ENCODE peak calls at places on chromosomes 12 and 14, in seven cellular contexts. One of them, this sample, is unnamed.
A peak's percentile ranks its signal among the peaks of the same experiment; 100 is the strongest.

GRCh38 chr12:19203539-19204506 is 74.3 kb downstream of the PLEKHA5 start:
- DNase-seq in omental fat pad: no peak
- DNase-seq in ovary: no peak
- DNase-seq in GM20000: no peak
- DNase-seq in cerebellar cortex: no peak
- DNase-seq in T-helper 22 cell: no peak
- DNase-seq in COR-L47: no peak
- DNase-seq in this sample: no peak

GRCh38 chr12:108371801-108372344 is 32.8 kb upstream of the CMKLR1 start:
- DNase-seq in omental fat pad: no peak
- DNase-seq in ovary: no peak
- DNase-seq in GM20000: no peak
- DNase-seq in cerebellar cortex: no peak
- DNase-seq in T-helper 22 cell: no peak
- DNase-seq in COR-L47: no peak
- DNase-seq in this sample: peak; percentile 45

GRCh38 chr12:126055521-126055920 is 990.3 kb downstream of the AACS start:
- DNase-seq in omental fat pad: no peak
- DNase-seq in ovary: no peak
- DNase-seq in GM20000: no peak
- DNase-seq in cerebellar cortex: no peak
- DNase-seq in T-helper 22 cell: no peak
- DNase-seq in COR-L47: no peak
- DNase-seq in this sample: no peak

GRCh38 chr14:38254565-38255407 is 1.1 kb downstream of the CLEC14A start:
- DNase-seq in omental fat pad: no peak
- DNase-seq in ovary: no peak
- DNase-seq in GM20000: no peak
- DNase-seq in cerebellar cortex: no peak
- DNase-seq in T-helper 22 cell: no peak
- DNase-seq in COR-L47: no peak
- DNase-seq in this sample: no peak

GRCh38 chr12:82937151-82937550 is 250.4 kb downstream of the TMTC2 start:
- DNase-seq in omental fat pad: no peak
- DNase-seq in ovary: no peak
- DNase-seq in GM20000: no peak
- DNase-seq in cerebellar cortex: no peak
- DNase-seq in T-helper 22 cell: no peak
- DNase-seq in COR-L47: no peak
- DNase-seq in this sample: no peak

GRCh38 chr12:61757831-61758505 is 502.2 kb upstream of the USP15 start:
- DNase-seq in omental fat pad: no peak
- DNase-seq in ovary: no peak
- DNase-seq in GM20000: no peak
- DNase-seq in cerebellar cortex: no peak
- DNase-seq in T-helper 22 cell: no peak
- DNase-seq in COR-L47: no peak
- DNase-seq in this sample: no peak

GRCh38 chr12:62983594-62983993 is 48.6 kb upstream of the PPM1H start:
- DNase-seq in omental fat pad: no peak
- DNase-seq in ovary: no peak
- DNase-seq in GM20000: no peak
- DNase-seq in cerebellar cortex: peak; percentile 58
- DNase-seq in T-helper 22 cell: no peak
- DNase-seq in COR-L47: peak; percentile 10
- DNase-seq in this sample: peak; percentile 55

GRCh38 chr14:104136472-104137296 is 1.7 kb upstream of the KIF26A start:
- DNase-seq in omental fat pad: no peak
- DNase-seq in ovary: peak; percentile 21
- DNase-seq in GM20000: no peak
- DNase-seq in cerebellar cortex: no peak
- DNase-seq in T-helper 22 cell: no peak
- DNase-seq in COR-L47: peak; percentile 24
- DNase-seq in this sample: no peak

GRCh38 chr14:74583689-74584434 is 28.2 kb downstream of the LTBP2 start:
- DNase-seq in omental fat pad: no peak
- DNase-seq in ovary: peak; percentile 28
- DNase-seq in GM20000: no peak
- DNase-seq in cerebellar cortex: no peak
- DNase-seq in T-helper 22 cell: no peak
- DNase-seq in COR-L47: no peak
- DNase-seq in this sample: no peak

GRCh38 chr12:130615906-130616305 is 100.2 kb downstream of the RIMBP2 start:
- DNase-seq in omental fat pad: no peak
- DNase-seq in ovary: no peak
- DNase-seq in GM20000: no peak
- DNase-seq in cerebellar cortex: no peak
- DNase-seq in T-helper 22 cell: no peak
- DNase-seq in COR-L47: no peak
- DNase-seq in this sample: no peak

GRCh38 chr12:124796303-124796957 is 67.2 kb downstream of the SCARB1 start:
- DNase-seq in omental fat pad: no peak
- DNase-seq in ovary: no peak
- DNase-seq in GM20000: no peak
- DNase-seq in cerebellar cortex: no peak
- DNase-seq in T-helper 22 cell: no peak
- DNase-seq in COR-L47: no peak
- DNase-seq in this sample: no peak

GRCh38 chr12:52871291-52871961 is 22.6 kb upstream of the KRT78 start:
- DNase-seq in omental fat pad: peak; percentile 50
- DNase-seq in ovary: no peak
- DNase-seq in GM20000: no peak
- DNase-seq in cerebellar cortex: no peak
- DNase-seq in T-helper 22 cell: no peak
- DNase-seq in COR-L47: no peak
- DNase-seq in this sample: no peak

GRCh38 chr14:100621806-100622205 is 34.6 kb upstream of the BEGAIN start:
- DNase-seq in omental fat pad: no peak
- DNase-seq in ovary: no peak
- DNase-seq in GM20000: no peak
- DNase-seq in cerebellar cortex: no peak
- DNase-seq in T-helper 22 cell: no peak
- DNase-seq in COR-L47: no peak
- DNase-seq in this sample: no peak

GRCh38 chr14:92917041-92917940 is 5.7 kb upstream of the CHGA start:
- DNase-seq in omental fat pad: no peak
- DNase-seq in ovary: no peak
- DNase-seq in GM20000: no peak
- DNase-seq in cerebellar cortex: no peak
- DNase-seq in T-helper 22 cell: no peak
- DNase-seq in COR-L47: peak; percentile 72
- DNase-seq in this sample: no peak

GRCh38 chr12:113467514-113468364 is 3.9 kb downstream of the LHX5 start:
- DNase-seq in omental fat pad: no peak
- DNase-seq in ovary: no peak
- DNase-seq in GM20000: peak; percentile 49
- DNase-seq in cerebellar cortex: no peak
- DNase-seq in T-helper 22 cell: no peak
- DNase-seq in COR-L47: no peak
- DNase-seq in this sample: no peak

GRCh38 chr12:6871052-6871957 is 1.8 kb downstream of the SPSB2 start:
- DNase-seq in omental fat pad: no peak
- DNase-seq in ovary: no peak
- DNase-seq in GM20000: peak; percentile 57
- DNase-seq in cerebellar cortex: peak; percentile 52
- DNase-seq in T-helper 22 cell: no peak
- DNase-seq in COR-L47: no peak
- DNase-seq in this sample: peak; percentile 26

GRCh38 chr12:117018276-117018675 is 80.9 kb downstream of the TESC start:
- DNase-seq in omental fat pad: no peak
- DNase-seq in ovary: no peak
- DNase-seq in GM20000: no peak
- DNase-seq in cerebellar cortex: peak; percentile 27
- DNase-seq in T-helper 22 cell: no peak
- DNase-seq in COR-L47: no peak
- DNase-seq in this sample: peak; percentile 37

GRCh38 chr14:54169254-54169924 is 212.8 kb upstream of the BMP4 start:
- DNase-seq in omental fat pad: no peak
- DNase-seq in ovary: no peak
- DNase-seq in GM20000: no peak
- DNase-seq in cerebellar cortex: no peak
- DNase-seq in T-helper 22 cell: no peak
- DNase-seq in COR-L47: no peak
- DNase-seq in this sample: no peak

GRCh38 chr12:10740182-10740581 is 17.1 kb upstream of the YBX3 start:
- DNase-seq in omental fat pad: no peak
- DNase-seq in ovary: no peak
- DNase-seq in GM20000: no peak
- DNase-seq in cerebellar cortex: no peak
- DNase-seq in T-helper 22 cell: no peak
- DNase-seq in COR-L47: no peak
- DNase-seq in this sample: no peak

GRCh38 chr14:25226214-25226613 is 176.3 kb upstream of the STXBP6 start:
- DNase-seq in omental fat pad: no peak
- DNase-seq in ovary: no peak
- DNase-seq in GM20000: no peak
- DNase-seq in cerebellar cortex: no peak
- DNase-seq in T-helper 22 cell: no peak
- DNase-seq in COR-L47: no peak
- DNase-seq in this sample: no peak

GRCh38 chr14:31038521-31039166 is 12.5 kb upstream of the STRN3 start:
- DNase-seq in omental fat pad: no peak
- DNase-seq in ovary: no peak
- DNase-seq in GM20000: no peak
- DNase-seq in cerebellar cortex: no peak
- DNase-seq in T-helper 22 cell: no peak
- DNase-seq in COR-L47: no peak
- DNase-seq in this sample: no peak

GRCh38 chr12:56880416-56881035 is 53.7 kb downstream of the SDR9C7 start:
- DNase-seq in omental fat pad: no peak
- DNase-seq in ovary: no peak
- DNase-seq in GM20000: no peak
- DNase-seq in cerebellar cortex: no peak
- DNase-seq in T-helper 22 cell: no peak
- DNase-seq in COR-L47: no peak
- DNase-seq in this sample: no peak

GRCh38 chr12:111387747-111388365 is 17.9 kb upstream of the SH2B3 start:
- DNase-seq in omental fat pad: no peak
- DNase-seq in ovary: no peak
- DNase-seq in GM20000: no peak
- DNase-seq in cerebellar cortex: no peak
- DNase-seq in T-helper 22 cell: no peak
- DNase-seq in COR-L47: no peak
- DNase-seq in this sample: no peak

GRCh38 chr12:102728506-102729242 is 188.4 kb downstream of the PAH start:
- DNase-seq in omental fat pad: no peak
- DNase-seq in ovary: no peak
- DNase-seq in GM20000: peak; percentile 46
- DNase-seq in cerebellar cortex: no peak
- DNase-seq in T-helper 22 cell: no peak
- DNase-seq in COR-L47: no peak
- DNase-seq in this sample: no peak

GRCh38 chr12:45192041-45192695 is 23.7 kb upstream of the ANO6 start:
- DNase-seq in omental fat pad: no peak
- DNase-seq in ovary: no peak
- DNase-seq in GM20000: no peak
- DNase-seq in cerebellar cortex: no peak
- DNase-seq in T-helper 22 cell: no peak
- DNase-seq in COR-L47: no peak
- DNase-seq in this sample: no peak

GRCh38 chr12:26369588-26369987 is 174.2 kb downstream of the SSPN start:
- DNase-seq in omental fat pad: no peak
- DNase-seq in ovary: no peak
- DNase-seq in GM20000: no peak
- DNase-seq in cerebellar cortex: no peak
- DNase-seq in T-helper 22 cell: no peak
- DNase-seq in COR-L47: no peak
- DNase-seq in this sample: no peak

This sample was measured in G401.